ENCODE peak calls at places on chromosomes 7 and 10, in nine cellular contexts. One of them, this sample, is unnamed.

GRCh38 chr10:131200856-131201470 is 110.6 kb downstream of the TCERG1L start:
- DNase-seq in SJSA1: no peak
- DNase-seq in CD8-positive, alpha-beta memory T cell: no peak
- DNase-seq in spleen: peak; percentile 46
- DNase-seq in IMR-90: no peak
- DNase-seq in cardiac muscle cell: no peak
- DNase-seq in esophagus muscularis mucosa: no peak
- DNase-seq in left ventricle myocardium inferior: no peak
- DNase-seq in psoas muscle: no peak
- DNase-seq in this sample: no peak

GRCh38 chr7:84497873-84498272 is 303.3 kb upstream of the SEMA3A start:
- DNase-seq in SJSA1: no peak
- DNase-seq in CD8-positive, alpha-beta memory T cell: no peak
- DNase-seq in spleen: no peak
- DNase-seq in IMR-90: no peak
- DNase-seq in cardiac muscle cell: no peak
- DNase-seq in esophagus muscularis mucosa: no peak
- DNase-seq in left ventricle myocardium inferior: no peak
- DNase-seq in psoas muscle: no peak
- DNase-seq in this sample: no peak

GRCh38 chr10:119365773-119366640 is 158.6 kb downstream of the GRK5 start:
- DNase-seq in SJSA1: peak; percentile 19
- DNase-seq in CD8-positive, alpha-beta memory T cell: no peak
- DNase-seq in spleen: no peak
- DNase-seq in IMR-90: peak; percentile 15
- DNase-seq in cardiac muscle cell: no peak
- DNase-seq in esophagus muscularis mucosa: no peak
- DNase-seq in left ventricle myocardium inferior: no peak
- DNase-seq in psoas muscle: peak; percentile 69
- DNase-seq in this sample: no peak

GRCh38 chr7:135342887-135343286 is 109.2 kb downstream of the STRA8 start:
- DNase-seq in SJSA1: no peak
- DNase-seq in CD8-positive, alpha-beta memory T cell: no peak
- DNase-seq in spleen: no peak
- DNase-seq in IMR-90: peak; percentile 5
- DNase-seq in cardiac muscle cell: no peak
- DNase-seq in esophagus muscularis mucosa: no peak
- DNase-seq in left ventricle myocardium inferior: peak; percentile 76
- DNase-seq in psoas muscle: no peak
- DNase-seq in this sample: no peak

GRCh38 chr7:953547-954327 is 743 bp downstream of the ADAP1 start:
- DNase-seq in SJSA1: peak; percentile 5
- DNase-seq in CD8-positive, alpha-beta memory T cell: no peak
- DNase-seq in spleen: peak; percentile 92
- DNase-seq in IMR-90: peak; percentile 17
- DNase-seq in cardiac muscle cell: peak; percentile 69
- DNase-seq in esophagus muscularis mucosa: no peak
- DNase-seq in left ventricle myocardium inferior: peak; percentile 57
- DNase-seq in psoas muscle: peak; percentile 56
- DNase-seq in this sample: peak; percentile 10

GRCh38 chr7:83755526-83755925 is 106.6 kb upstream of the SEMA3E start:
- DNase-seq in SJSA1: no peak
- DNase-seq in CD8-positive, alpha-beta memory T cell: no peak
- DNase-seq in spleen: no peak
- DNase-seq in IMR-90: no peak
- DNase-seq in cardiac muscle cell: no peak
- DNase-seq in esophagus muscularis mucosa: no peak
- DNase-seq in left ventricle myocardium inferior: no peak
- DNase-seq in psoas muscle: no peak
- DNase-seq in this sample: no peak

GRCh38 chr10:104255244-104255981 is 721 bp downstream of the GSTO1 start:
- DNase-seq in SJSA1: peak; percentile 51
- DNase-seq in CD8-positive, alpha-beta memory T cell: no peak
- DNase-seq in spleen: no peak
- DNase-seq in IMR-90: peak; percentile 90
- DNase-seq in cardiac muscle cell: no peak
- DNase-seq in esophagus muscularis mucosa: no peak
- DNase-seq in left ventricle myocardium inferior: no peak
- DNase-seq in psoas muscle: no peak
- DNase-seq in this sample: no peak

GRCh38 chr7:97480700-97481410 is 251.0 kb upstream of the TAC1 start:
- DNase-seq in SJSA1: no peak
- DNase-seq in CD8-positive, alpha-beta memory T cell: no peak
- DNase-seq in spleen: no peak
- DNase-seq in IMR-90: no peak
- DNase-seq in cardiac muscle cell: peak; percentile 37
- DNase-seq in esophagus muscularis mucosa: no peak
- DNase-seq in left ventricle myocardium inferior: no peak
- DNase-seq in psoas muscle: no peak
- DNase-seq in this sample: no peak

GRCh38 chr7:131072505-131073091 is 255.1 kb upstream of the MKLN1 start:
- DNase-seq in SJSA1: peak; percentile 56
- DNase-seq in CD8-positive, alpha-beta memory T cell: no peak
- DNase-seq in spleen: no peak
- DNase-seq in IMR-90: peak; percentile 34
- DNase-seq in cardiac muscle cell: peak; percentile 56
- DNase-seq in esophagus muscularis mucosa: no peak
- DNase-seq in left ventricle myocardium inferior: no peak
- DNase-seq in psoas muscle: no peak
- DNase-seq in this sample: no peak

GRCh38 chr10:14389981-14390590 is 59.4 kb upstream of the FRMD4A start:
- DNase-seq in SJSA1: no peak
- DNase-seq in CD8-positive, alpha-beta memory T cell: no peak
- DNase-seq in spleen: no peak
- DNase-seq in IMR-90: no peak
- DNase-seq in cardiac muscle cell: no peak
- DNase-seq in esophagus muscularis mucosa: no peak
- DNase-seq in left ventricle myocardium inferior: no peak
- DNase-seq in psoas muscle: no peak
- DNase-seq in this sample: no peak

GRCh38 chr7:30595461-30596042 is 874 bp downstream of the GARS1 start:
- DNase-seq in SJSA1: peak; percentile 30
- DNase-seq in CD8-positive, alpha-beta memory T cell: no peak
- DNase-seq in spleen: no peak
- DNase-seq in IMR-90: no peak
- DNase-seq in cardiac muscle cell: no peak
- DNase-seq in esophagus muscularis mucosa: no peak
- DNase-seq in left ventricle myocardium inferior: no peak
- DNase-seq in psoas muscle: no peak
- DNase-seq in this sample: no peak

GRCh38 chr10:86410542-86411124 is 44.0 kb upstream of the GRID1 start:
- DNase-seq in SJSA1: peak; percentile 52
- DNase-seq in CD8-positive, alpha-beta memory T cell: no peak
- DNase-seq in spleen: no peak
- DNase-seq in IMR-90: peak; percentile 89
- DNase-seq in cardiac muscle cell: no peak
- DNase-seq in esophagus muscularis mucosa: no peak
- DNase-seq in left ventricle myocardium inferior: no peak
- DNase-seq in psoas muscle: no peak
- DNase-seq in this sample: no peak

GRCh38 chr7:124033807-124034753 is 1.2 kb upstream of the TMEM229A start:
- DNase-seq in SJSA1: no peak
- DNase-seq in CD8-positive, alpha-beta memory T cell: no peak
- DNase-seq in spleen: no peak
- DNase-seq in IMR-90: no peak
- DNase-seq in cardiac muscle cell: no peak
- DNase-seq in esophagus muscularis mucosa: no peak
- DNase-seq in left ventricle myocardium inferior: no peak
- DNase-seq in psoas muscle: no peak
- DNase-seq in this sample: no peak

GRCh38 chr10:11110499-11110898 is 92.8 kb downstream of the CELF2 start:
- DNase-seq in SJSA1: no peak
- DNase-seq in CD8-positive, alpha-beta memory T cell: no peak
- DNase-seq in spleen: no peak
- DNase-seq in IMR-90: no peak
- DNase-seq in cardiac muscle cell: no peak
- DNase-seq in esophagus muscularis mucosa: no peak
- DNase-seq in left ventricle myocardium inferior: no peak
- DNase-seq in psoas muscle: no peak
- DNase-seq in this sample: no peak

GRCh38 chr10:57849726-57850357 is 417.9 kb downstream of the IPMK start:
- DNase-seq in SJSA1: no peak
- DNase-seq in CD8-positive, alpha-beta memory T cell: no peak
- DNase-seq in spleen: no peak
- DNase-seq in IMR-90: peak; percentile 2
- DNase-seq in cardiac muscle cell: no peak
- DNase-seq in esophagus muscularis mucosa: no peak
- DNase-seq in left ventricle myocardium inferior: no peak
- DNase-seq in psoas muscle: no peak
- DNase-seq in this sample: no peak

GRCh38 chr7:21915140-21915539 is 30.6 kb downstream of the CDCA7L start:
- DNase-seq in SJSA1: no peak
- DNase-seq in CD8-positive, alpha-beta memory T cell: no peak
- DNase-seq in spleen: no peak
- DNase-seq in IMR-90: no peak
- DNase-seq in cardiac muscle cell: no peak
- DNase-seq in esophagus muscularis mucosa: no peak
- DNase-seq in left ventricle myocardium inferior: no peak
- DNase-seq in psoas muscle: no peak
- DNase-seq in this sample: no peak

GRCh38 chr7:7103343-7104313 is 78.7 kb upstream of the C1GALT1 start:
- DNase-seq in SJSA1: peak; percentile 46
- DNase-seq in CD8-positive, alpha-beta memory T cell: no peak
- DNase-seq in spleen: peak; percentile 70
- DNase-seq in IMR-90: peak; percentile 74
- DNase-seq in cardiac muscle cell: peak; percentile 61
- DNase-seq in esophagus muscularis mucosa: no peak
- DNase-seq in left ventricle myocardium inferior: no peak
- DNase-seq in psoas muscle: no peak
- DNase-seq in this sample: no peak

GRCh38 chr7:121503039-121503438 is 106.9 kb upstream of the FAM3C start:
- DNase-seq in SJSA1: no peak
- DNase-seq in CD8-positive, alpha-beta memory T cell: no peak
- DNase-seq in spleen: no peak
- DNase-seq in IMR-90: no peak
- DNase-seq in cardiac muscle cell: no peak
- DNase-seq in esophagus muscularis mucosa: no peak
- DNase-seq in left ventricle myocardium inferior: no peak
- DNase-seq in psoas muscle: no peak
- DNase-seq in this sample: no peak

GRCh38 chr7:121505021-121505420 is 108.9 kb upstream of the FAM3C start:
- DNase-seq in SJSA1: no peak
- DNase-seq in CD8-positive, alpha-beta memory T cell: no peak
- DNase-seq in spleen: no peak
- DNase-seq in IMR-90: peak; percentile 45
- DNase-seq in cardiac muscle cell: no peak
- DNase-seq in esophagus muscularis mucosa: no peak
- DNase-seq in left ventricle myocardium inferior: no peak
- DNase-seq in psoas muscle: no peak
- DNase-seq in this sample: no peak

GRCh38 chr7:121503730-121504129 is 107.6 kb upstream of the FAM3C start:
- DNase-seq in SJSA1: no peak
- DNase-seq in CD8-positive, alpha-beta memory T cell: no peak
- DNase-seq in spleen: no peak
- DNase-seq in IMR-90: no peak
- DNase-seq in cardiac muscle cell: no peak
- DNase-seq in esophagus muscularis mucosa: no peak
- DNase-seq in left ventricle myocardium inferior: no peak
- DNase-seq in psoas muscle: no peak
- DNase-seq in this sample: no peak

GRCh38 chr7:121504478-121504877 is 108.4 kb upstream of the FAM3C start:
- DNase-seq in SJSA1: no peak
- DNase-seq in CD8-positive, alpha-beta memory T cell: no peak
- DNase-seq in spleen: no peak
- DNase-seq in IMR-90: peak; percentile 76
- DNase-seq in cardiac muscle cell: no peak
- DNase-seq in esophagus muscularis mucosa: no peak
- DNase-seq in left ventricle myocardium inferior: no peak
- DNase-seq in psoas muscle: no peak
- DNase-seq in this sample: no peak

DNA sequence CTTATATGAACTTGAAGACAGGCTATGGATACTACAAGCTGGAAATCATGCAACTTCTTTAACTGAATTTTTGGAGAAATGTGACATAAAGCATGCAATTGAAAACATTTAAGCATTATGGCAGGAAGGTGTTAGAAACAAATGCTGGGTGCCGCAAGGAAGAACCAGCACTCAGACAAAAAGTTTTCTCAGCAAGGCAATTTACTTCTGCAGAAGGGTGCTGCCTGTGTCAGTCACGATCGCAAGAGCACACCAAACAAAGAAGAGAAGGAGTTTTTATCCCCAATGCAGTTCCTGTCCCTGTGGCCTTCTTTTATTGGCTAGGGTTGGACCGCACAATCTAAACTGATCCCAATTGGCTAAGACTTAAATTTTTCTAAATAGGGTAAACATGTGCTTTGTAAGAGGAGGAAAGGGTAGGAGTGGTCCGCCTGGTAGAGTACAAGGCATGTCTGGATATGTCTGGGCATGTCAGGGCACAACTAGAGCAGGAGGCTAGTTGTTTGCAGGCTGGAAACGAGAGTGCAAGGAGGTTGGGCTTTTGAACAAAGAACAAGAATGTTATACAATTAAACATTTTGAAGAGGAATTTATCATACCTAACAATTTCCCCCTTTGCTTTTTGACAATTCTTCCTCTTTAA is 109.6 kb upstream of the FAM3C start:
- DNase-seq in SJSA1: no peak
- DNase-seq in CD8-positive, alpha-beta memory T cell: no peak
- DNase-seq in spleen: no peak
- DNase-seq in IMR-90: no peak
- DNase-seq in cardiac muscle cell: no peak
- DNase-seq in esophagus muscularis mucosa: no peak
- DNase-seq in left ventricle myocardium inferior: no peak
- DNase-seq in psoas muscle: no peak
- DNase-seq in this sample: no peak
- H3K9me3 ChIP-seq in SJSA1: peaks cover 23% of the 10 kb centered on the region
- H3K9me3 ChIP-seq in CD8-positive, alpha-beta memory T cell: no peaks in the 10 kb centered on the region
- H3K9me3 ChIP-seq in spleen: peaks cover 38% of the 10 kb centered on the region
- H3K9me3 ChIP-seq in IMR-90: peaks cover 16% of the 10 kb centered on the region
- H3K9me3 ChIP-seq in cardiac muscle cell: peaks cover 4% of the 10 kb centered on the region
- H3K9me3 ChIP-seq in esophagus muscularis mucosa: peaks cover 12% of the 10 kb centered on the region
- H3K9me3 ChIP-seq in left ventricle myocardium inferior: peaks cover 47% of the 10 kb centered on the region
- H3K9me3 ChIP-seq in psoas muscle: no peaks in the 10 kb centered on the region
- H3K9me3 ChIP-seq in this sample: no peaks in the 10 kb centered on the region

GRCh38 chr7:158101821-158102450 is 485.7 kb downstream of the PTPRN2 start:
- DNase-seq in SJSA1: no peak
- DNase-seq in CD8-positive, alpha-beta memory T cell: no peak
- DNase-seq in spleen: peak; percentile 59
- DNase-seq in IMR-90: no peak
- DNase-seq in cardiac muscle cell: no peak
- DNase-seq in esophagus muscularis mucosa: no peak
- DNase-seq in left ventricle myocardium inferior: no peak
- DNase-seq in psoas muscle: no peak
- DNase-seq in this sample: no peak
- H3K9me3 ChIP-seq in SJSA1: peaks cover 9% of the 10 kb centered on the region
- H3K9me3 ChIP-seq in CD8-positive, alpha-beta memory T cell: no peaks in the 10 kb centered on the region
- H3K9me3 ChIP-seq in spleen: no peaks in the 10 kb centered on the region
- H3K9me3 ChIP-seq in IMR-90: peaks cover 47% of the 10 kb centered on the region
- H3K9me3 ChIP-seq in cardiac muscle cell: no peaks in the 10 kb centered on the region
- H3K9me3 ChIP-seq in esophagus muscularis mucosa: no peaks in the 10 kb centered on the region
- H3K9me3 ChIP-seq in left ventricle myocardium inferior: no peaks in the 10 kb centered on the region
- H3K9me3 ChIP-seq in psoas muscle: no peaks in the 10 kb centered on the region
- H3K9me3 ChIP-seq in this sample: no peaks in the 10 kb centered on the region

GRCh38 chr10:5036511-5036910 is 32.9 kb upstream of the AKR1C2 start:
- DNase-seq in SJSA1: no peak
- DNase-seq in CD8-positive, alpha-beta memory T cell: no peak
- DNase-seq in spleen: no peak
- DNase-seq in IMR-90: no peak
- DNase-seq in cardiac muscle cell: no peak
- DNase-seq in esophagus muscularis mucosa: no peak
- DNase-seq in left ventricle myocardium inferior: no peak
- DNase-seq in psoas muscle: no peak
- DNase-seq in this sample: no peak
- H3K9me3 ChIP-seq in SJSA1: peaks cover 4% of the 10 kb centered on the region
- H3K9me3 ChIP-seq in CD8-positive, alpha-beta memory T cell: peaks cover 6% of the 10 kb centered on the region
- H3K9me3 ChIP-seq in spleen: peaks cover 39% of the 10 kb centered on the region
- H3K9me3 ChIP-seq in IMR-90: peaks cover 5% of the 10 kb centered on the region
- H3K9me3 ChIP-seq in cardiac muscle cell: no peaks in the 10 kb centered on the region
- H3K9me3 ChIP-seq in esophagus muscularis mucosa: peaks cover 14% of the 10 kb centered on the region
- H3K9me3 ChIP-seq in left ventricle myocardium inferior: peaks cover 47% of the 10 kb centered on the region
- H3K9me3 ChIP-seq in psoas muscle: peaks cover 14% of the 10 kb centered on the region
- H3K9me3 ChIP-seq in this sample: no peaks in the 10 kb centered on the region

GRCh38 chr7:53303781-53304180 is 268.3 kb downstream of the POM121L12 start:
- DNase-seq in SJSA1: no peak
- DNase-seq in CD8-positive, alpha-beta memory T cell: no peak
- DNase-seq in spleen: no peak
- DNase-seq in IMR-90: no peak
- DNase-seq in cardiac muscle cell: no peak
- DNase-seq in esophagus muscularis mucosa: no peak
- DNase-seq in left ventricle myocardium inferior: no peak
- DNase-seq in psoas muscle: no peak
- DNase-seq in this sample: no peak
- H3K9me3 ChIP-seq in SJSA1: peaks cover 6% of the 10 kb centered on the region
- H3K9me3 ChIP-seq in CD8-positive, alpha-beta memory T cell: no peaks in the 10 kb centered on the region
- H3K9me3 ChIP-seq in spleen: peaks cover 16% of the 10 kb centered on the region
- H3K9me3 ChIP-seq in IMR-90: peaks cover 4% of the 10 kb centered on the region
- H3K9me3 ChIP-seq in cardiac muscle cell: no peaks in the 10 kb centered on the region
- H3K9me3 ChIP-seq in esophagus muscularis mucosa: no peaks in the 10 kb centered on the region
- H3K9me3 ChIP-seq in left ventricle myocardium inferior: no peaks in the 10 kb centered on the region
- H3K9me3 ChIP-seq in psoas muscle: no peaks in the 10 kb centered on the region
- H3K9me3 ChIP-seq in this sample: no peaks in the 10 kb centered on the region

This sample was measured in T-helper 17 cell.